ENCODE peak calls at places on chromosomes 12 and 14, in five cellular contexts. L, Q, E, R and G are unnamed samples. For H3K27me3 and H3K9me3, the result is how much of the 10 kb centered on the place peaks cover.

GRCh38 chr14:32934891-32935633 is 3.6 kb upstream of the NPAS3 start:
- DNase-seq in L (no peak), E (peak), Q (peak), R (no peak), G (no peak)

GRCh38 chr14:99129211-99129696 is 142.7 kb downstream of the BCL11B start:
- DNase-seq in L (no peak), Q (no peak), E (no peak), R (no peak), G (no peak)

GRCh38 chr12:122946690-122947271 is 19.5 kb downstream of the ABCB9 start:
- DNase-seq in Q (peak), R (peak), E (peak), L (peak), G (peak)

GRCh38 chr12:109987615-109988014 is 8.6 kb downstream of the GIT2 start:
- DNase-seq in R (no peak), Q (no peak), L (no peak), E (no peak), G (no peak)

GRCh38 chr14:90658541-90658967 is 157.7 kb downstream of the TTC7B start:
- DNase-seq in R (no peak), E (no peak), Q (no peak), L (no peak), G (no peak)

GRCh38 chr14:21070610-21071224 is 613 bp downstream of the ARHGEF40 start:
- DNase-seq in R (no peak), E (peak), Q (peak), L (peak), G (peak)

GRCh38 chr14:106530423-106531107 is 1004.2 kb downstream of the TMEM121 start:
- DNase-seq in L (peak), Q (no peak), E (no peak), R (no peak), G (peak)

GRCh38 chr12:62466018-62466595 is 519 bp upstream of the MON2 start:
- DNase-seq in E (peak), R (peak), Q (peak), L (peak), G (no peak)

GRCh38 chr12:105461276-105461975 is 130.9 kb downstream of the C12orf75 start:
- DNase-seq in Q (no peak), L (no peak), E (no peak), R (no peak), G (no peak)

GRCh38 chr12:52391618-52392002 is 6.2 kb upstream of the KRT84 start:
- DNase-seq in Q (no peak), L (no peak), R (no peak), E (no peak), G (no peak)

GRCh38 chr12:15823360-15824128 is 34.4 kb upstream of the EPS8 start:
- DNase-seq in L (no peak), R (no peak), E (no peak), Q (peak), G (no peak)

GRCh38 chr12:130041983-130042812 is 120.1 kb upstream of the FZD10 start:
- DNase-seq in L (no peak), E (peak), R (peak), Q (peak), G (no peak)

GRCh38 chr12:48824112-48824511 is 5.8 kb downstream of the CACNB3 start:
- DNase-seq in Q (no peak), R (no peak), E (no peak), L (peak), G (no peak)

GRCh38 chr12:132453361-132454133 is 36.4 kb upstream of the FBRSL1 start:
- DNase-seq in E (no peak), L (no peak), R (no peak), Q (peak), G (no peak)

GRCh38 chr12:92570056-92570753 is 132.6 kb upstream of the PLEKHG7 start:
- DNase-seq in Q (peak), L (peak), R (peak), E (peak), G (peak)

DNA sequence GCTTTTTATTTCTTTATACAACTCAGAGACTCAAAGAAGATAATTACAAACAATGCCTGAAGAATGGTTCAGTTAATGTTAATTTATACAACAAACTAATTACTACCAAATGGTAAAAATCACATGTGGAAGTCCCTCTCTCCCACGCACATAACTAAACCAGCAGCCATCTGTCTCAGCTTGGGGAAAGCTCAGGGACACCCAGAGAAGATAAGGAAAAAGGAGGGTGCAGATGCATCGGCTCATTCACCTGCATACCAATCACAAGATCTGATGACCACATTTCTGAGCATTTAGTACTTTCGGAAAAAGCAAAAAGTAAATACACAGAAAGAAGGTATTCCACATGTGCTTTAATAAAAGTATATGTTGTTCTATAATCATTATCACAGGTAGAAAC is 136.3 kb downstream of the SOX5 start:
- DNase-seq in E (no peak), L (no peak), Q (no peak), R (no peak), G (no peak)
- H3K27me3 ChIP-seq in E (under half), L (under half), Q (under half), R (under half), G (under half)

DNA sequence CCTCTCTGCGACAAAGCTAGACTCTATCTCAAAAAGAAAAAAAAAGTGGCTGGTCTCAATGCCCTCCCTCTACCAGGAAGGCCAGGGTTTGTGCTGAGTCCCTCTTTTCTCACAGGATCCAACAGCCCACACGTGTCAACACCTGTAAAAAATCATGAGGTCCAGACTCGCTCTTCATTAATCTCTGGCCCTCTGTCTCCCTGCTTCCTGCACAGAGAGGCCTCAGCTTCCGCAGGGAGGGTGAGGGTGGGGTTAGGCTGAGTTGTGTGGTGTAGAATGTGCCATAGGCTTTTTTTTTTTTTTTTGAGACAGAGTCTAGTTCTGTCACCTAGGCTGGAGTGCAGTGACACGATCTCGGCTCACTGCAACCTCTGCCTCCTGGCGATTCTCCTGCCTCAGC is 6.1 kb downstream of the CFAP73 start:
- DNase-seq in L (no peak), E (no peak), R (no peak), Q (no peak), G (no peak)
- H3K27ac ChIP-seq in L (no peak), E (no peak), R (no peak), Q (no peak), G (no peak)

GRCh38 chr12:82300611-82301010 is 57.6 kb downstream of the CCDC59 start:
- DNase-seq in L (no peak), R (no peak), E (peak), Q (no peak), G (no peak)
- H3K9me3 ChIP-seq in L (under half), R (under half), E (under half), Q (under half), G (under half)

DNA sequence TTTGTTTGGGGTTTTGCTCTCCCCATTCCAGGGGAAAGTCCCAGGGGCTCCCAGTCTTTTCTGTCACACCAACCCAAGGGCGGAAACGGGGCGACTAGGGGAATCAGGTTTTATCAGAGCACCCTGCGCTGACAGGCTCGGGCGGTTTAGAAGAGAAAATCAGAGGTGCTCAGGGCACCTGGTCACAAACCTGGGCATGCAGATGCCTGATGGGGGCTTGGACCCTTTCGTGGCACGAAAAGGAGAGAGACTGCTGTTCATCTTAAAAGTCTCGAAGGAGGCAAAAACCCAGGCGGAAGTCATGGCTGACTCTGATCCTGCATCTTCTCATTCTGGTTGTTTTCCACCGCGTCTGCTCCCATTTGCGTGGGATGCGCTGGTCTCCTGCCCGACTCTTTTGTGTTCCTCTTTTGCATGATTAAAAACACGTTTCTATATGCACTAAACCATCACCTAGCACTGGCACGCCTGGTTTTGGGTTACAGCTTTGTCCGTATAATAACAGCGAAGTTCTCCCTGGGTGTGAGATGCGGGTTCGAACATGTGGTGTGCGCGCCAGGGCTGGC is 13.2 kb downstream of the OTX2 start:
- DNase-seq in L (no peak), E (no peak), R (no peak), Q (no peak), G (no peak)
- H3K27me3 ChIP-seq in L (under half), E (half or more), R (half or more), Q (half or more), G (under half)